ENCODE peak calls at places on chromosomes 7 and 10, in five cellular contexts. V is left ventricle myocardium inferior, Y is iPS DF 6.9, X is uterus, W is OCI-LY7. T is an unnamed sample.

GRCh38 chr10:7423521-7423920 is 12.7 kb upstream of the SFMBT2 start:
- DNase-seq in X (no peak), V (no peak), W (no peak), Y (no peak), T (no peak)

GRCh38 chr7:37552021-37552420 is 103.4 kb upstream of the ELMO1 start:
- DNase-seq in X (no peak), Y (no peak), W (no peak), V (no peak), T (no peak)

GRCh38 chr10:53401536-53401935 is 629.0 kb upstream of the MBL2 start:
- DNase-seq in Y (no peak), X (no peak), V (no peak), W (no peak), T (no peak)

GRCh38 chr7:7159063-7159645 is 23.2 kb upstream of the C1GALT1 start:
- DNase-seq in X (no peak), V (no peak), W (peak; percentile 8), Y (no peak), T (no peak)

GRCh38 chr10:100730739-100731602 is 14.4 kb upstream of the PAX2 start:
- DNase-seq in Y (no peak), W (no peak), X (no peak), V (no peak), T (no peak)

GRCh38 chr10:130817046-130817624 is 494.4 kb downstream of the TCERG1L start:
- DNase-seq in X (no peak), V (no peak), W (no peak), Y (no peak), T (no peak)

GRCh38 chr7:25084826-25085225 is 40.2 kb downstream of the CYCS start:
- DNase-seq in W (no peak), V (no peak), X (no peak), Y (no peak), T (no peak)

GRCh38 chr10:93593749-93594148 is 7.3 kb downstream of the RBP4 start:
- DNase-seq in Y (no peak), W (no peak), V (no peak), X (no peak), T (no peak)

GRCh38 chr10:120559800-120560199 is 102.8 kb downstream of the PLPP4 start:
- DNase-seq in V (no peak), W (no peak), X (no peak), Y (no peak), T (no peak)

GRCh38 chr7:1009747-1010146 is 26.8 kb downstream of the CYP2W1 start:
- DNase-seq in W (no peak), X (no peak), V (no peak), Y (no peak), T (no peak)

GRCh38 chr7:103962070-103962469 is 27.4 kb downstream of the RELN start:
- DNase-seq in X (no peak), V (no peak), W (no peak), Y (no peak), T (no peak)

GRCh38 chr10:31422634-31423033 is 103.6 kb downstream of the ZEB1 start:
- DNase-seq in Y (no peak), W (no peak), V (no peak), X (no peak), T (no peak)

GRCh38 chr7:95794917-95795515 is 22.7 kb downstream of the DYNC1I1 start:
- DNase-seq in W (peak; percentile 43), V (no peak), X (no peak), Y (peak; percentile 27), T (no peak)

GRCh38 chr7:31068006-31068675 is 16.0 kb downstream of the ADCYAP1R1 start:
- DNase-seq in Y (no peak), W (no peak), V (peak; percentile 1), X (no peak), T (no peak)

GRCh38 chr7:12765431-12766100 is 78.1 kb downstream of the ARL4A start:
- DNase-seq in Y (no peak), X (no peak), V (no peak), W (no peak), T (no peak)
- H3K4me1 ChIP-seq in Y (no peaks in the 10 kb centered on the region), X (no peaks in the 10 kb centered on the region), V (peaks cover 26% of the 10 kb centered on the region), W (no peaks in the 10 kb centered on the region), T (peaks cover 20% of the 10 kb centered on the region)

DNA sequence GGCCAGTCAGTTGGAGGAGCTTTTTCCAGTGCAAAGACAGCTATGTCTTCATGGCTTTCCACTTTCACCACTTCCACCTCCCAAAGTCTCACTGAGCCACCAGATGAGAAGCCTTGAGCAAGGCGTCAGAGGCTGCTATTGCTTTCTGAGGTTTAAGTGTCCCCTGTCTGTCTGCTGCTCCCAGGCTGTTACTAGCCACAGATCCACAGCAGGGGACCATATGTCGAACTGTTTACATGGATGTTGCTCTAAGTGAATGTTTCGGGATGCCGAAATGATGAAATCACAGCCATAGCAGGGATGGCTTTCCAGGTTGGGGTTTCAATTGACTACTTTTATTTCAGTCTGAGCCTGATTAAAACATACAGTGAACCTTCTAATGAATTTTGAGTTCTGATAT is 88.5 kb downstream of the AVL9 start:
- DNase-seq in X (no peak), V (no peak), W (no peak), Y (no peak), T (no peak)
- H3K4me1 ChIP-seq in X (no peaks in the 10 kb centered on the region), V (peaks cover 48% of the 10 kb centered on the region), W (no peaks in the 10 kb centered on the region), Y (peaks cover 6% of the 10 kb centered on the region), T (peaks cover 16% of the 10 kb centered on the region)

GRCh38 chr10:109996766-109997171 is 11.0 kb upstream of the ADD3 start:
- DNase-seq in X (no peak), W (no peak), Y (no peak), V (no peak), T (no peak)

GRCh38 chr10:109994711-109995110 is 13.1 kb upstream of the ADD3 start:
- DNase-seq in W (no peak), X (no peak), Y (no peak), V (no peak), T (no peak)

GRCh38 chr10:109995178-109995577 is 12.6 kb upstream of the ADD3 start:
- DNase-seq in V (no peak), X (no peak), W (no peak), Y (no peak), T (no peak)

GRCh38 chr10:109997233-109997632 is 10.6 kb upstream of the ADD3 start:
- DNase-seq in V (no peak), W (no peak), Y (no peak), X (no peak), T (no peak)

DNA sequence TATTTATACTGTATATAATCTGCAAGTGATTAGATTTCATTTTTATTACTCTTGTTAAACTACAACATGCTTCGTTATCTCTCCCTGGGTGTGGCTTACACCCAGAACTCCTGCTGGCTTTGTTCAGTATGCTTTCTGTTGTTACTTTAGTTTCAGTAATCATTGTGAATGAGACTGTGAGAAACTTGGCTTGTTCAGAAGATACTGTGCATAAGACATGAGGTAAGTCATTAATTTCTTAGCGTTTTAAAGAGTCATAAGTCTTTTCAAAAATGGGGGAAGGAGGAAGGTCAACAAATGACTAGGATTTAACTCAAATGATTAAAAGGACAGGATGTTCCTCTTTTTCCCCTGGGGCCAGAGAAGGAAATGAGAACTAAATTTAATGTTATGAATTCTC is 11.6 kb upstream of the ADD3 start:
- DNase-seq in V (no peak), W (peak; percentile 23), Y (no peak), X (no peak), T (no peak)
- H3K4me1 ChIP-seq in V (peaks cover 21% of the 10 kb centered on the region), W (peaks cover 23% of the 10 kb centered on the region), Y (no peaks in the 10 kb centered on the region), X (no peaks in the 10 kb centered on the region), T (no peaks in the 10 kb centered on the region)

DNA sequence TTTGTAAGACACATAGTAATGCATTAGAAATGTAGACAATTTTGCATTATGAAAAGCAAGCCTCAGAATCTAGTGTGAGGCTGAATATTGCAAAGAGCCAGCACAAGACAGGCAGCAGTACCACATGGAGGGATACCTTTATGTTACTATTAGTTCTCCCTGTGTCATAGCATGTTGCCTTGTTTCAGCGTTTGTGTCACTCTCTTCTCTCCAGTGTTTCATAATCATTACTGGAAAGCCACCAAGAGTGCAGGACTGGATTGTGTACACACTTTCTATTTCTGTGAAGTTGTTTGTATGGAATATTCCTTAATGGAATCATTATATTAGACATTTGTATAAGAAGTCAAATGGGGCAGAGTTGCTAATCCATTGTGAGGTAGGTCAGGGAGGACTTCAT is 8.6 kb downstream of the AHR start:
- DNase-seq in V (no peak), X (no peak), Y (no peak), W (no peak), T (no peak)
- H3K4me1 ChIP-seq in V (peaks cover 86% of the 10 kb centered on the region), X (no peaks in the 10 kb centered on the region), Y (no peaks in the 10 kb centered on the region), W (no peaks in the 10 kb centered on the region), T (peaks cover 3% of the 10 kb centered on the region)

DNA sequence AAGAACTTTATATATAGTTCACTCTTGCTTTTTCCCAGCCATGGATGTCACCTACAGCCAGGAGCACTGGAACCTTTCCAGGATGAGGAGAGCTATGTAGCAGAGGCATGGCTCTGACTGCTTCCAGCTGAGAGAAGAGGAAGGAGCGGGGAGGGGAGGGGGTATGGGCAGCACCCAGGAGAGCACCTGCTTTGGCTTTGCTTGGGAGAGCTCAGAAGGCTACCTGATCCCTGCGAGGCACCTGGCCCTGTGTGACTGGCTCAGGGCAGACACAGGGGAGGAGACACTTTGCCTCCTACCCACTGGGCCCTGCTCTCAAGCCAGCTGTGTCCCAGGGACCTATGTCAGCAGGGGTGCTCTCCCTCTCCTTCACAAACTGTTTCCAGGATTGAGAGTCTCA is 67.1 kb downstream of the HK1 start:
- DNase-seq in Y (no peak), V (no peak), W (peak; percentile 45), X (no peak), T (peak; percentile 74)
- H3K4me1 ChIP-seq in Y (peaks cover 9% of the 10 kb centered on the region), V (peaks cover 75% of the 10 kb centered on the region), W (peaks cover 51% of the 10 kb centered on the region), X (no peaks in the 10 kb centered on the region), T (peaks cover 55% of the 10 kb centered on the region)

GRCh38 chr10:69467928-69468770 is 16.9 kb downstream of the TSPAN15 start:
- DNase-seq in Y (no peak), W (no peak), V (no peak), X (no peak), T (no peak)
- H3K4me1 ChIP-seq in Y (peaks cover 3% of the 10 kb centered on the region), W (no peaks in the 10 kb centered on the region), V (peaks cover 81% of the 10 kb centered on the region), X (peaks cover 5% of the 10 kb centered on the region), T (peaks cover 65% of the 10 kb centered on the region)

GRCh38 chr7:130988443-130988842 is 254.4 kb upstream of the KLF14 start:
- DNase-seq in V (no peak), X (no peak), Y (no peak), W (no peak), T (no peak)

GRCh38 chr7:130987092-130987491 is 253.1 kb upstream of the KLF14 start:
- DNase-seq in W (no peak), V (no peak), X (no peak), Y (no peak), T (no peak)

GRCh38 chr7:130986271-130986690 is 252.3 kb upstream of the KLF14 start:
- DNase-seq in X (no peak), V (no peak), Y (no peak), W (no peak), T (no peak)

GRCh38 chr7:130982651-130983050 is 248.6 kb upstream of the KLF14 start:
- DNase-seq in X (no peak), Y (no peak), W (no peak), V (no peak), T (no peak)

GRCh38 chr7:130985361-130985760 is 251.4 kb upstream of the KLF14 start:
- DNase-seq in X (no peak), V (no peak), W (no peak), Y (no peak), T (no peak)
- H3K4me1 ChIP-seq in X (peaks cover 5% of the 10 kb centered on the region), V (peaks cover 92% of the 10 kb centered on the region), W (peaks cover 3% of the 10 kb centered on the region), Y (no peaks in the 10 kb centered on the region), T (peaks cover 67% of the 10 kb centered on the region)